ENCODE peak calls at places on chromosomes 4 and X, in ten cellular contexts. B is lung microvascular endothelial cell, Z is T follicular helper cell, Y is uterus, O is left cardiac atrium, C is RKO, I is NCI-H2029 treated with DMSO at 0.1 percent for 48 hours, K is AG08396, M is AG08395, L is mesenchymal stem cell. J is an unnamed sample.

GRCh38 chr4:4677825-4678522 is 136.1 kb upstream of the STX18 start:
- DNase-seq in K (peak; percentile 72), B (peak; percentile 31), Y (peak; percentile 59), I (no peak), Z (no peak), C (no peak), O (no peak), L (peak; percentile 46), M (peak; percentile 82), J (no peak)

GRCh38 chr4:98609946-98610345 is 48.5 kb downstream of the TSPAN5 start:
- DNase-seq in Y (no peak), B (no peak), C (no peak), O (no peak), Z (no peak), L (no peak), K (no peak), M (no peak), I (no peak), J (no peak)

GRCh38 chrX:15564981-15565579 is 35.7 kb downstream of the ACE2 start:
- DNase-seq in Y (peak; percentile 43), Z (no peak), K (peak; percentile 31), I (no peak), B (peak; percentile 81), M (peak; percentile 49), L (peak; percentile 48), C (peak; percentile 68), O (peak; percentile 76), J (peak; percentile 17)

GRCh38 chr4:40261246-40262078 is 64.6 kb downstream of the RHOH start:
- DNase-seq in C (no peak), B (no peak), Y (no peak), O (no peak), Z (no peak), I (no peak), M (no peak), K (no peak), L (no peak), J (no peak)

GRCh38 chr4:6278801-6279197 is 9.1 kb downstream of the WFS1 start:
- DNase-seq in K (no peak), O (peak; percentile 71), Z (no peak), C (no peak), Y (peak; percentile 82), I (no peak), B (peak; percentile 93), L (no peak), M (no peak), J (no peak)

GRCh38 chrX:15146515-15146914 is 123.4 kb downstream of the ASB9 start:
- DNase-seq in L (peak; percentile 12), M (no peak), C (peak; percentile 34), Z (no peak), Y (no peak), B (peak; percentile 40), O (no peak), K (peak; percentile 7), I (no peak), J (no peak)

GRCh38 chrX:82973641-82974040 is 534.4 kb upstream of the POU3F4 start:
- DNase-seq in Z (no peak), C (no peak), L (no peak), O (no peak), M (no peak), B (no peak), I (no peak), K (no peak), Y (no peak), J (no peak)

GRCh38 chrX:107935200-107935599 is 47.0 kb downstream of the TEX13B start:
- DNase-seq in Z (no peak), B (no peak), L (peak; percentile 22), I (no peak), O (no peak), Y (no peak), K (peak; percentile 26), C (peak; percentile 20), M (peak; percentile 5), J (no peak)

GRCh38 chr4:13966241-13967195 is 339.0 kb upstream of the BOD1L1 start:
- DNase-seq in O (no peak), M (peak; percentile 68), B (peak; percentile 92), Y (no peak), L (peak; percentile 66), K (peak; percentile 65), Z (no peak), C (no peak), I (no peak), J (no peak)

GRCh38 chr4:86443495-86443894 is 83.6 kb upstream of the MAPK10 start:
- DNase-seq in Z (no peak), B (no peak), M (no peak), O (no peak), I (no peak), C (no peak), Y (no peak), L (peak; percentile 26), K (no peak), J (no peak)

GRCh38 chrX:149286940-149287349 is 218.2 kb downstream of the IDS start:
- DNase-seq in Z (peak; percentile 18), M (peak; percentile 52), L (peak; percentile 34), I (no peak), Y (no peak), B (peak; percentile 64), K (peak; percentile 50), C (peak; percentile 63), O (no peak), J (peak; percentile 0)

GRCh38 chr4:9765091-9765490 is 16.3 kb upstream of the DRD5 start:
- DNase-seq in K (peak; percentile 8), B (peak; percentile 46), O (no peak), M (peak; percentile 3), C (no peak), Z (no peak), Y (no peak), I (no peak), L (no peak), J (no peak)

GRCh38 chr4:111454961-111455360 is 690.3 kb upstream of the FAM241A start:
- DNase-seq in C (no peak), K (no peak), Z (no peak), B (no peak), O (no peak), M (no peak), L (no peak), Y (no peak), I (no peak), J (no peak)

GRCh38 chr4:14679906-14680305 is 322.4 kb upstream of the CPEB2 start:
- DNase-seq in O (no peak), Z (no peak), M (no peak), I (no peak), B (no peak), K (no peak), L (no peak), C (no peak), Y (no peak), J (no peak)

GRCh38 chr4:176882201-176882600 is 89.5 kb upstream of the VEGFC start:
- DNase-seq in C (no peak), I (no peak), Y (no peak), K (no peak), L (no peak), B (no peak), O (no peak), M (no peak), Z (no peak), J (no peak)

GRCh38 chrX:117990438-117990837 is 126.2 kb downstream of the KLHL13 start:
- DNase-seq in Y (no peak), M (no peak), O (no peak), Z (no peak), K (peak; percentile 21), C (no peak), B (no peak), I (no peak), L (no peak), J (no peak)

GRCh38 chr4:139844459-139845036 is 178.9 kb downstream of the MGST2 start:
- DNase-seq in C (no peak), I (peak; percentile 64), Y (no peak), Z (no peak), K (no peak), O (no peak), L (no peak), M (no peak), B (no peak), J (no peak)

GRCh38 chr4:104728380-104729122 is 233.9 kb upstream of the CXXC4 start:
- DNase-seq in O (no peak), M (no peak), C (peak; percentile 75), L (peak; percentile 68), B (no peak), Z (no peak), Y (no peak), K (peak; percentile 35), I (no peak), J (no peak)

J was measured in DMS79 treated with DMSO at 0.1 percent for 48 hours.